ENCODE peak calls at places on chromosome 2, in seven cellular contexts. P, N, J, X, K, B and C are unnamed samples.

GRCh38 chr2:82342351-82342750 is 2037.8 kb upstream of the LRRTM1 start:
- DNase-seq in P (no peak), N (no peak), J (no peak), X (no peak), K (no peak), B (no peak), C (no peak)

GRCh38 chr2:38146302-38146916 is 70.5 kb upstream of the CYP1B1 start:
- DNase-seq in P (no peak), N (no peak), J (peak), X (peak), K (peak), B (no peak), C (no peak)

GRCh38 chr2:232653441-232653840 is 20.0 kb downstream of the EFHD1 start:
- DNase-seq in P (peak), N (no peak), J (no peak), X (no peak), K (no peak), B (no peak), C (no peak)

GRCh38 chr2:197998702-197999101 is 194.3 kb downstream of the PLCL1 start:
- DNase-seq in P (no peak), N (no peak), J (no peak), X (no peak), K (no peak), B (no peak), C (no peak)

GRCh38 chr2:147297820-147298219 is 547.0 kb upstream of the ACVR2A start:
- DNase-seq in P (no peak), N (no peak), J (no peak), X (no peak), K (no peak), B (no peak), C (no peak)

GRCh38 chr2:43792653-43793052 is 18.8 kb downstream of the DYNC2LI1 start:
- DNase-seq in P (no peak), N (no peak), J (no peak), X (no peak), K (no peak), B (no peak), C (no peak)

GRCh38 chr2:41941831-41942230 is 106.0 kb upstream of the PKDCC start:
- DNase-seq in P (no peak), N (no peak), J (no peak), X (no peak), K (peak), B (no peak), C (no peak)

GRCh38 chr2:109433486-109433885 is 180.3 kb downstream of the SEPTIN10 start:
- DNase-seq in P (no peak), N (no peak), J (no peak), X (no peak), K (no peak), B (no peak), C (no peak)

GRCh38 chr2:214019229-214019972 is 391.5 kb upstream of the VWC2L start:
- DNase-seq in P (no peak), N (peak), J (no peak), X (peak), K (peak), B (no peak), C (no peak)

GRCh38 chr2:60998628-60999545 is 18.6 kb upstream of the PEX13 start:
- DNase-seq in P (peak), N (no peak), J (no peak), X (no peak), K (peak), B (peak), C (no peak)
- TF ChIP-seq CTCF in P (peak), N (peak), J (peak), X (peak), K (peak), B (peak), C (peak)

DNA sequence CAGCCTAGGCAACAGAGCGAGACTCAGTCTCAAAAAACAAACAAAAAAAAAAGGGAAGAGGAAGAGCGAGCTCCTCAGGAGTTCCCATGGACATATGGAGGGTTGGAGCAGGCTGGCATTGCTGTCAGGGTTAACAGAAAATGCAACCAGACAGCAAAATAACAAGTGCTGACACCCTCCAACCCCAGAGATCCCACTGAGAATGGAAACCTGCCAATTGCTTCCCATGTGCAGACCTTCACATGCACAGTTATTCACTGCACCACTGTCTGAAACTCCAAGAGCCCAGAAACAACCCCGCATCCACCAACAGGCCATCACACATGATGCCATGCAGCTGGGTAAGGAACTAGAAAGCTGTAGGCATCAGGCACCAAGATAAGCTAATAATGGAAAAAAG is 43.5 kb downstream of the TFCP2L1 start:
- DNase-seq in P (no peak), N (no peak), J (no peak), X (no peak), K (no peak), B (no peak), C (no peak)
- TF ChIP-seq CTCF in P (no peak), N (no peak), J (no peak), X (no peak), K (no peak), B (no peak), C (no peak)

DNA sequence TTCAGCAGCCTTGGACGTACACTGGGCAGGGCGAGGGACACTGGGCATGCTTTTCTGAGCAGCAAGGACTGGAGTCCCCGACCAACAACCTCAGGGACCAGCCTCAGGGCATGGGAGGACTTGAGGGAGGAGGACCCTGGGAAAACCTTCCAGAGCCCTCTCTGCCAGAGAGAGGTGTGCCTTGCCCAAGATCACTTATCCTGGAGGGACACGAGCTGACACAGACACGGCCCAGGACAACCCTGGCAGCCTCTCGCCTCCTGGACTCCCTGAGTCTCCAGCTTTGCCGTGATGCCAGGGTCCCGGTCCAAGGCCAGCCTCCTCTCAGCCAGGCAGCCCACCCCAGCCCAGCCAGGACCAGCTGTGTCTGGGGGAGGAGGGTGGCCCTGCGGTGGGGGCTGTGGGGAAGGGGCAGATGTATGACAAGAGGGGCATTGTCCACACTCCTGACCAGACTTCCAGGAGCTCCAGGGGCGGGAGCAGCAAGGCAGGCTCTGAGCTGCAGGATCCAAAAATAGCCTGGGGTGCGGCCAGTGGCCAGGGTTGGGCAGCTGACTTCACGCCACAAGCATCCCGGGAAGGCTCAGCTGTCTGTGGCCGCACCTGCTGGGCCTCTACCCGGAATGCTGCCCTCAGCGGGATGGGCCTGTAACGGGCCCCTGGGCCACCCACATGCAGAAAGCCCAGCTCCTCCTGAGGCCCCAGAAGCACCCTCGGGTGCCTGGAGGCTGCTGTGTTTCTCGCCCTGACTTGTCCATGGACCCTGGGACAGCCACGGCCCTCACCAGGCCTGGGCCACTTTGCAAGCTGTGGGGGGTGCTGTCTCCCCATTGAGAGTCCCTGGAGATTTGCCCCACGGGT is 65.5 kb upstream of the GPC1 start:
- DNase-seq in P (no peak), N (no peak), J (peak), X (peak), K (peak), B (no peak), C (peak)
- TF ChIP-seq CTCF in P (no peak), N (no peak), J (no peak), X (no peak), K (no peak), B (no peak), C (no peak)

GRCh38 chr2:241836257-241836656 is 22.4 kb downstream of the PDCD1 start:
- DNase-seq in P (no peak), N (no peak), J (no peak), X (no peak), K (no peak), B (no peak), C (no peak)
- TF ChIP-seq CTCF in P (no peak), N (no peak), J (no peak), X (no peak), K (no peak), B (no peak), C (no peak)

GRCh38 chr2:132416080-132416911 is at the start of gene GPR39:
- DNase-seq in P (peak), N (peak), J (peak), X (peak), K (peak), B (peak), C (peak)
- TF ChIP-seq CTCF in P (no peak), N (no peak), J (no peak), X (no peak), K (no peak), B (no peak), C (no peak)

GRCh38 chr2:152924722-152925121 is 206.3 kb downstream of the ARL6IP6 start:
- DNase-seq in P (no peak), N (no peak), J (peak), X (no peak), K (peak), B (no peak), C (no peak)

GRCh38 chr2:152929628-152930027 is 211.2 kb downstream of the ARL6IP6 start:
- DNase-seq in P (no peak), N (no peak), J (no peak), X (no peak), K (no peak), B (no peak), C (no peak)

GRCh38 chr2:152924219-152924618 is 205.8 kb downstream of the ARL6IP6 start:
- DNase-seq in P (no peak), N (no peak), J (peak), X (no peak), K (no peak), B (no peak), C (no peak)

GRCh38 chr2:152920846-152921245 is 202.4 kb downstream of the ARL6IP6 start:
- DNase-seq in P (no peak), N (peak), J (no peak), X (no peak), K (peak), B (no peak), C (no peak)

GRCh38 chr2:152925540-152926448 is 207.4 kb downstream of the ARL6IP6 start:
- DNase-seq in P (peak), N (peak), J (peak), X (peak), K (peak), B (peak), C (peak)
- TF ChIP-seq CTCF in P (peak), N (peak), J (peak), X (peak), K (peak), B (peak), C (peak)

GRCh38 chr2:152407806-152408205 is 72.8 kb downstream of the FMNL2 start:
- DNase-seq in P (no peak), N (no peak), J (no peak), X (no peak), K (no peak), B (no peak), C (no peak)

GRCh38 chr2:152408260-152408659 is 73.3 kb downstream of the FMNL2 start:
- DNase-seq in P (no peak), N (no peak), J (no peak), X (no peak), K (no peak), B (no peak), C (no peak)

GRCh38 chr2:152406836-152407161 is 71.8 kb downstream of the FMNL2 start:
- DNase-seq in P (no peak), N (no peak), J (no peak), X (no peak), K (no peak), B (no peak), C (no peak)

GRCh38 chr2:152406119-152406835 is 71.3 kb downstream of the FMNL2 start:
- DNase-seq in P (no peak), N (no peak), J (no peak), X (no peak), K (no peak), B (no peak), C (no peak)

DNA sequence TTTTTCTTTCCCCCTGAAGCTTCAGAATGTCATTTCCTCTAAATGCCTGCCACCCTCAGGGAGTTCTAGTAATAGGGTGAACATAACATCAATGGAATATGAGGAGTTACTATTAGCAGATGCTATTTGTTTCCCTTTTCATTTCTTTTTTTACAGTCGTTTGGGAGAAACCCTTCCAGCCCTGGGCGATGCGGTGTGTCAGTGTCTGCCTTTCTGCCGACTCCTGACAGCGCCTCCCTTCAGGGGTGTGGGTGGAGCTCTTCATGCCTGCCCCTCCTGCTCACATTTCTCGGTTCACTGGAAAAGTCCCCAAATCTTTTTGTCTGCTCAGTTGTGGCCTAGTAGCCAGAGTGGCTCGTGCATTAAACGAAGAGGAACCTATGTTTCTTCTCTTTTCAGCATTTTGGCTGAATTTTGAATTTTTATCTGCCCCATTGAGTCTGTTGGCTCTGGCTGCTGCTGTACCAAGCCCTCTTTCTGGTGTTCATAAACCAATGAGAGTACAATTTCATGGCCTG is 72.3 kb downstream of the FMNL2 start:
- DNase-seq in P (peak), N (no peak), J (peak), X (peak), K (peak), B (peak), C (peak)
- TF ChIP-seq CTCF in P (no peak), N (peak), J (no peak), X (no peak), K (no peak), B (no peak), C (no peak)

GRCh38 chr2:150046211-150046610 is 441.3 kb downstream of the RND3 start:
- DNase-seq in P (no peak), N (no peak), J (no peak), X (no peak), K (peak), B (no peak), C (no peak)

GRCh38 chr2:150036622-150037021 is 449.0 kb upstream of the MMADHC start:
- DNase-seq in P (no peak), N (no peak), J (no peak), X (no peak), K (no peak), B (no peak), C (no peak)

GRCh38 chr2:150042844-150043503 is 444.5 kb downstream of the RND3 start:
- DNase-seq in P (no peak), N (no peak), J (peak), X (no peak), K (no peak), B (no peak), C (no peak)

GRCh38 chr2:150045601-150046000 is 441.9 kb downstream of the RND3 start:
- DNase-seq in P (no peak), N (no peak), J (no peak), X (no peak), K (no peak), B (no peak), C (no peak)

DNA sequence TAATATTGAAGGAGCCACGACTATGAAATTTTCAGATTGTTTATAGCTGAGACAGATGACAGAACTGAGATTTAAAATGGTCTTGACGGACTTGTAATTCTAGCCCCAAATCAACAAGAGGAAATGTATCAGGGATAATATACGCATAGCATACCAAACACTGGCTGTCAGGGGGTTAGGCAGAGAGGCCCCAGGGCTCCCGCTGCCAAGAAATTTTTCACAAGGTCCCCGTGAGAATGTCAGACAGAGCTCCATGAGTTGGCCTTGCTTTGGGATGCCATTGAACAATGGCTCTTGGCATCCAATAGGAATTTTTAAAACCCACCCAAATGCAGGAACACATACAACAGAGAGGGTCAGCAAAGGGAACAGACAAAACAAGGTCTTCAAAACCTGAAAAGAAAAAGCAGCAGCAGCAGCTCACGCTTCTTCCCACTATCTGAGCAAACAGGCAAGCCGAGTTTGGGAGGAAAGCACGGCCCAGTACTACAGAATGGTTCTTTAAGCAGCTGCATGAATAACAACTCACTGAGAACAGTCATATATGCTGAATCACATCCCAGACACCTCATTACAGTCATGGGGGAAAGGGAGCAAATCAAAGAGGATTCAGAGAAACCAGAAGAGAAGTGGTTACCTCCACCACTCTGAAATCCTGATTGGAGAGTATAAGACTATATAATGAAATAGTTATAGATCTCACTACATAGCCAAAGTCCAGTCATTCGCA is 445.6 kb downstream of the RND3 start:
- DNase-seq in P (no peak), N (no peak), J (no peak), X (no peak), K (no peak), B (no peak), C (no peak)
- TF ChIP-seq CTCF in P (no peak), N (no peak), J (no peak), X (no peak), K (no peak), B (no peak), C (no peak)

GRCh38 chr2:72934683-72935610 is 17.6 kb downstream of the EMX1 start:
- DNase-seq in P (peak), N (no peak), J (no peak), X (no peak), K (no peak), B (no peak), C (no peak)
- TF ChIP-seq CTCF in P (peak), N (no peak), J (peak), X (no peak), K (peak), B (peak), C (peak)

DNA sequence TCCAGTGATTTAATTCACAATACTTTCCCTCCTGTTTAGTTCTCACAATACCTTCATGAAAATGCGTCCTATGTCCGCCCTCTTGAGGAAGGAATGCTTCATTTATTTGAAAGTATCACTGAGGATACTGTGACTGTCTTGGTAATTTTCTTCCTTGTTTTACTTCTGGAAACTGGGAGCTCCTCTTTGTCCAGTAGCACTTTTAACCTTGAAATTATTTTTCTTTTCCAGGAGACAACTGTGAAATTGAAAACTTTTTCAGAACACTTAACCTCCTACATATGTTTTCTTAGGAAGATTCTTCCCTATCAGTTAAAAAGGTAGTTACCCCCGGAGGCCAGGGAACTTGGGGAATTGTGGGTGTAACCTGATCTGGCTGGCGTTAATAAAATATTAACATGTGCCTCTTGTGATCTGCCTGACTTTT is 58.9 kb upstream of the STON1 start:
- DNase-seq in P (peak), N (peak), J (no peak), X (no peak), K (peak), B (peak), C (peak)
- TF ChIP-seq CTCF in P (peak), N (peak), J (peak), X (peak), K (peak), B (peak), C (peak)